ENCODE peak calls at places on chromosomes 6 and 20, in six cellular contexts. A, D, T, O, E and I are unnamed samples.

GRCh38 chr6:163948250-163948649 is 533.7 kb downstream of the QKI start:
- DNase-seq in A (no peak), D (no peak), T (no peak), O (no peak), E (no peak), I (no peak)

GRCh38 chr20:2693286-2693995 is 861 bp downstream of the EBF4 start:
- DNase-seq in A (no peak), D (peak; percentile 45), T (no peak), O (no peak), E (peak; percentile 66), I (peak; percentile 15)

GRCh38 chr6:16324622-16325225 is 86.3 kb downstream of the GMPR start:
- DNase-seq in A (no peak), D (no peak), T (no peak), O (no peak), E (no peak), I (no peak)

GRCh38 chr20:21103582-21104465 is 2.3 kb downstream of the LINC00237 start:
- DNase-seq in A (no peak), D (no peak), T (no peak), O (no peak), E (no peak), I (no peak)

GRCh38 chr6:105587349-105588115 is 184.7 kb upstream of the PREP start:
- DNase-seq in A (peak; percentile 92), D (peak; percentile 3), T (peak; percentile 97), O (peak; percentile 52), E (no peak), I (peak; percentile 93)

GRCh38 chr6:156963712-156964700 is 186.8 kb downstream of the ARID1B start:
- DNase-seq in A (peak; percentile 59), D (no peak), T (peak; percentile 61), O (peak; percentile 76), E (no peak), I (peak; percentile 64)

GRCh38 chr6:50591135-50591534 is 122.2 kb upstream of the TFAP2D start:
- DNase-seq in A (no peak), D (no peak), T (no peak), O (no peak), E (peak; percentile 23), I (no peak)

GRCh38 chr6:119261944-119262284 is 87.6 kb downstream of the MAN1A1 start:
- DNase-seq in A (no peak), D (no peak), T (no peak), O (no peak), E (no peak), I (no peak)

GRCh38 chr20:36969478-36970186 is 18.1 kb upstream of the SAMHD1 start:
- DNase-seq in A (no peak), D (no peak), T (no peak), O (no peak), E (no peak), I (no peak)

GRCh38 chr6:13524801-13525508 is 37.6 kb upstream of the GFOD1 start:
- DNase-seq in A (no peak), D (no peak), T (no peak), O (no peak), E (no peak), I (no peak)

GRCh38 chr6:122423734-122424133 is 24.3 kb downstream of the HSF2 start:
- DNase-seq in A (no peak), D (no peak), T (no peak), O (no peak), E (no peak), I (no peak)

GRCh38 chr6:52931351-52931750 is 21.9 kb upstream of the GSTA3 start:
- DNase-seq in A (no peak), D (no peak), T (no peak), O (no peak), E (no peak), I (no peak)

GRCh38 chr6:14458669-14459266 is 341.2 kb downstream of the CD83 start:
- DNase-seq in A (peak; percentile 47), D (no peak), T (peak; percentile 71), O (no peak), E (no peak), I (peak; percentile 89)